ENCODE peak calls at places on chromosomes 5 and 9, in four cellular contexts. R is colonic mucosa, L is uterus, C is AG04449. F is an unnamed sample.
A peak's percentile ranks its signal among the peaks of the same experiment; 100 is the strongest.

GRCh38 chr9:129027685-129028191 is 393 bp downstream of the SH3GLB2 start:
- DNase-seq in R (no peak), L (no peak), C (no peak), F (peak; percentile 77)

GRCh38 chr9:72151099-72151498 is 1.9 kb downstream of the GDA start:
- DNase-seq in R (no peak), L (no peak), C (no peak), F (no peak)

GRCh38 chr9:136867480-136867879 is 1.4 kb upstream of the EDF1 start:
- DNase-seq in R (no peak), L (no peak), C (no peak), F (no peak)

GRCh38 chr5:145697251-145698016 is 137.7 kb downstream of the PRELID2 start:
- DNase-seq in R (peak; percentile 30), L (no peak), C (no peak), F (peak; percentile 26)

GRCh38 chr9:130072515-130073235 is 19.0 kb downstream of the GPR107 start:
- DNase-seq in R (no peak), L (no peak), C (no peak), F (no peak)

GRCh38 chr5:125006011-125006685 is 259.7 kb upstream of the ZNF608 start:
- DNase-seq in R (no peak), L (no peak), C (no peak), F (no peak)

GRCh38 chr9:89225587-89225986 is 47.0 kb upstream of the SHC3 start:
- DNase-seq in R (no peak), L (peak; percentile 75), C (no peak), F (no peak)

GRCh38 chr5:65020492-65020891 is 251.8 kb downstream of the CWC27 start:
- DNase-seq in R (no peak), L (no peak), C (peak; percentile 31), F (no peak)

GRCh38 chr5:15852217-15852616 is 327.4 kb downstream of the MARCHF11 start:
- DNase-seq in R (no peak), L (no peak), C (no peak), F (no peak)

GRCh38 chr5:102975040-102975439 is 144.9 kb downstream of the GIN1 start:
- DNase-seq in R (no peak), L (no peak), C (no peak), F (no peak)

GRCh38 chr5:135120951-135121350 is 86.9 kb upstream of the PITX1 start:
- DNase-seq in R (no peak), L (no peak), C (no peak), F (no peak)

GRCh38 chr5:111726986-111727385 is 30.0 kb downstream of the NREP start:
- DNase-seq in R (no peak), L (no peak), C (no peak), F (no peak)

GRCh38 chr9:134626576-134627416 is 14.8 kb upstream of the COL5A1 start:
- DNase-seq in R (no peak), L (peak; percentile 7), C (no peak), F (peak; percentile 3)

DNA sequence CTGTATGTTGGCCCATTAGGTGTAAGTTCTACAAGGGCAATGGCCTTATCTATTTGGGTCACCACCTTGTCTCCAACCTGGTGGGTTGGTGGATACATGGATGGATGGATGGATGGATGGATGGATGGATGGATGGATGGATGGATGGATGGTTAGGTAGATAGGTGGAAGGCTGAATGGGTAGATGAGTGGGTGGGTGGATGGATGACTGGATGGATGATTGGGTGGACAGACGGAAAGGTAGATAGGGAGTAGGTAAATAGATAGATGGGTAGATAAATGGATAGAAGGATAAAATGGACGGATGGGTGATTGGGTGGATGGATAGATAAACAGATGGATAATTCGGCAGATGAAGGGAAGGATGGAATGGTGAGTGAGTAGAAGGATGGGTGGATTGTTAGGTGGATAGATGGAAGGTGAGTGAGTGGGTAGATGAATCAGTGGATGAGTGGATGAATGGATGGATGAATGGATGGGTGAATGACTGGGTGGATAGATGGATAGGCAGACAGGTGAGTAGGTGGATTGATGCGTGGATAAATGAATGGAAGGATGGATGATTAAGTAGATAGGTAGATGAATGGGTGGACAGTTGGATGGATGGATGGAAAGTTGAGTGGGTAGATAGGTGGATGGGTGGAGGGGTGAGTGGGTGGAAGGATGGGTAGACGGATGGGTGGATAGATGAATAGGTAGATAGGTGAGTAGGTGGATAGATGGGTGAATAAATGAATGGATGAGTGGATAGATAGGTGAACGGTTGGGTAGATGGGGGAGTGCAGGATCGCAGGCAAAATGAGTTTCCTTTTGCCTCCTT is 83.1 kb upstream of the FBXW11 start:
- DNase-seq in R (no peak), L (no peak), C (no peak), F (no peak)
- TF ChIP-seq CTCF in R (no peak), L (no peak), C (no peak), F (no peak)

GRCh38 chr5:93892481-93892880 is 151.1 kb upstream of the POU5F2 start:
- DNase-seq in R (no peak), L (no peak), C (no peak), F (no peak)

GRCh38 chr5:93893050-93893449 is 151.7 kb upstream of the POU5F2 start:
- DNase-seq in R (no peak), L (no peak), C (no peak), F (no peak)

GRCh38 chr5:93891491-93892480 is 150.4 kb upstream of the POU5F2 start:
- DNase-seq in R (no peak), L (no peak), C (no peak), F (no peak)

GRCh38 chr5:93890657-93891056 is 149.3 kb upstream of the POU5F2 start:
- DNase-seq in R (no peak), L (no peak), C (no peak), F (no peak)

DNA sequence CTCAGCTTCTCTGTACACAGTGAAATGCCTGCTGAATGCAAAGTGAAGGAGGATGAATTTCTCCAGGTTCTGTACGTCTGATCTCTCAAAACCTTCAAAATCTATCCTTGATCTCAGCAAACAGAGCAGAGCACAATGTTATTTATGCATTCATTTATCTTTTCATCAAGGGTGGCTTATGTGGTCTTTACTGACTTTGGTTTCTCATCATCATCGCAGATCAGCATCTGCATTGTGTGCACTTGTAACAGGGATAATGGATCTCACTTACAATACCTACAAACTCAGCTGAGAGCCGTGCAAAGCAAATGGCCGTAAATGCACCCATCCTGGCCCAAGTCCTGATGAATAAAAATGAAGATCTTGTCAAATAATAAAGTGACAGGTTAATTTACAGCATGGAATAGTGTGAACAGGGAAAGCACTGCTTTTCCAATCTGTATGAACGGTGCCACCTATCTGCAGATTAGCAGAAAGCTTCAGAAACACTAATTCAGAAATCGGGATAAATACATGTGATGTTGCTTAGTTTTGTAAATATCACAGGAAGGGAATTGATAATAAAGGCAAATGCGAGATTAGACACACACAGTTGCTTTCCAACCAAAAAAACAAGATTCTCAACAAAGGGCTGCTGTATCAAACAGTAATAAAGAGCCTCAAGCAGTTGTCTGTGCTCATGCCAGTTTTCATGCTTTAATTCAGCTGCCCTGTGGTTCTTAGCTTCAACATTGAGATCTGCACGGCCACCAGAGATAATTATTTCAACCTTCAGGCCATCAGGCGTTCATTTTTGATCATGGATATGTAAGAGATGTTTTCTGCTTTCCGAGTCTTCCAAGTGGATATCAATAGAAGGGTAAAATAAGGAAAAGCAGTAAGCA is 153.3 kb upstream of the POU5F2 start:
- DNase-seq in R (no peak), L (no peak), C (no peak), F (no peak)
- TF ChIP-seq CTCF in R (peak; percentile 20), L (no peak), C (peak; percentile 33), F (no peak)

DNA sequence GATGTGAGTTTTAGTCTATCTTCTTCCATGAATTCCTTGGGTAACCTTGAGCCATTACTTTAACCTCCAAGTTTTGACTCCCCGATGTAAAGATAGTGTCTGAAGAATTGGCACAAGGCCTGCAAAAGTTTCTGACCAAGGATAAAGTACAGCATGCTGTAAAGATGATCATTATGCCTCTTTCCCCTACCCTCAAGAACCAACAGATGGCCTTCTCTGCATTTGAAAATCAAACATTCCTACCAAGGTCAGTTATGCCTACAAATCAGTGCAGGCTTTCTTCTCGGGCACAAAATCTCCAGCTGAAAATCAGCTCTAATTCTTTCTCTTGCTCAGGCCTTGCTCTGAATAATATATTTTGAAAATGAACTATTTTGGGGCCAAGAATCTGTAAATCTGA is 59.8 kb downstream of the PPP2R2B start:
- DNase-seq in R (no peak), L (no peak), C (no peak), F (no peak)
- TF ChIP-seq CTCF in R (no peak), L (no peak), C (no peak), F (no peak)

GRCh38 chr5:55994998-55995914 is 493 bp upstream of the IL6ST start:
- DNase-seq in R (peak; percentile 98), L (peak; percentile 98), C (no peak), F (peak; percentile 98)
- TF ChIP-seq CTCF in R (no peak), L (peak; percentile 21), C (peak; percentile 16), F (no peak)

DNA sequence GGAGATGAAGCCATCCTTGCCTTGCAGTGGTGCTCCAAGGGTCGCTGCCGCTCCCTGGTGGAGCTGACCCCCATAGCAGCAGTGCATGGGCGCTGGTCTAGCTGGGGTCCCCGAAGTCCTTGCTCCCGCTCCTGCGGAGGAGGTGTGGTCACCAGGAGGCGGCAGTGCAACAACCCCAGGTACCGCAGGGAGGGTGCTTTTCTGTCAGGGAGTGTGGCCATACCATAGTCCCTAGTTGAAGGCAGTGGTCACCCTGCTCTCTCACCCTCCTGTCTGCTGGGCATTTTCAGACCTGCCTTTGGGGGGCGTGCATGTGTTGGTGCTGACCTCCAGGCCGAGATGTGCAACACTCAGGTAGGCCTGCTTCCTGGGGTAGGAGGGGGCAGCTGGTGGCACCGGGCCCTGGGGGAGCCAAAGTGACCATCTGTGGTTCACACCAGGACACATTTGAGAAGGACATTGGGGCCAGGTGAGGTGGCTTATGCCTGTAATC is 11.2 kb downstream of the ADAMTS13 start:
- DNase-seq in R (no peak), L (no peak), C (no peak), F (no peak)
- TF ChIP-seq CTCF in R (no peak), L (no peak), C (no peak), F (no peak)

GRCh38 chr5:59348189-59348588 is 545.3 kb downstream of the PDE4D start:
- DNase-seq in R (no peak), L (no peak), C (no peak), F (no peak)
- TF ChIP-seq CTCF in R (no peak), L (no peak), C (no peak), F (peak; percentile 26)

GRCh38 chr9:94140791-94141790 is 56.8 kb downstream of the PTPDC1 start:
- DNase-seq in R (no peak), L (peak; percentile 46), C (no peak), F (no peak)

GRCh38 chr9:94139672-94140417 is 55.6 kb downstream of the PTPDC1 start:
- DNase-seq in R (peak; percentile 46), L (peak; percentile 94), C (peak; percentile 70), F (peak; percentile 44)

GRCh38 chr9:94140418-94140780 is 56.1 kb downstream of the PTPDC1 start:
- DNase-seq in R (no peak), L (no peak), C (no peak), F (no peak)

GRCh38 chr9:94134629-94135028 is 50.4 kb downstream of the PTPDC1 start:
- DNase-seq in R (no peak), L (no peak), C (no peak), F (no peak)

DNA sequence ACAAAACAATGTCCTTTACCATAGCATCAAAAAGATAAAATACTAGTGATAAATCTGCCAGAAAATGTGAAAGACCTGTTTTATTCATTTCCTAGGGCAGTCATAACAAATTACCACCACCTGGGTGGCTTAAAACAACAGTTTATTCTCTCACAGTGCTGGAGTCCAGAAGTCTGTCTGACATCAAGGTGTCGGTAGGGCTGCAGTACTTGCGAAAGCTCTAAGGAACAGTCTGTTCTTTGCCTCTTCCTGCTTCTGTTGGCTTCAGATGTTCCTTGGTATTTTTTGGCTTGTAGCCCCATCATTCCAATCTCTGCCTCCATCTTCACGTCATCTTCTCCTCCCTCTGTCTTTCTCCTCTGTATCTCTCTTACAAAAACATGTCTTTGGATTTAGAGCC is 51.0 kb downstream of the PTPDC1 start:
- DNase-seq in R (no peak), L (peak; percentile 47), C (peak; percentile 42), F (peak; percentile 30)
- TF ChIP-seq CTCF in R (no peak), L (no peak), C (no peak), F (no peak)